ENCODE peak calls at places on chromosomes 1 and 21, in nine cellular contexts. Q is heart right ventricle, F is IMR-90, B is pancreas, S is H9, D is DND-41, E is AG04450, Z is esophagus squamous epithelium, N is lung. A is an unnamed sample. For H3K9me3, the result is how much of the 10 kb centered on the place peaks cover.

GRCh38 chr1:25624155-25624554 is 7.6 kb downstream of the MAN1C1 start:
- DNase-seq in D (peak), Q (no peak), F (no peak), B (no peak), E (no peak), S (no peak), N (no peak), Z (no peak), A (no peak)

GRCh38 chr1:206060840-206061239 is 7.9 kb downstream of the RHEX start:
- DNase-seq in S (no peak), Z (no peak), D (no peak), B (no peak), E (no peak), N (no peak), Q (no peak), F (no peak), A (no peak)

GRCh38 chr1:215192306-215192705 is 109.8 kb downstream of the KCNK2 start:
- DNase-seq in F (peak), Z (no peak), D (no peak), B (no peak), N (no peak), S (no peak), Q (no peak), E (peak), A (no peak)

GRCh38 chr1:22025368-22026154 is 24.1 kb downstream of the CELA3A start:
- DNase-seq in Z (peak), E (peak), B (peak), Q (peak), F (peak), N (peak), D (peak), S (peak), A (peak)

GRCh38 chr1:160794396-160794795 is 1.6 kb upstream of the LY9 start:
- DNase-seq in Z (no peak), E (no peak), Q (no peak), N (no peak), S (no peak), F (no peak), D (no peak), B (no peak), A (no peak)

GRCh38 chr21:41559658-41560599 is 52.0 kb upstream of the TMPRSS2 start:
- DNase-seq in S (no peak), Q (no peak), Z (no peak), E (no peak), B (no peak), D (no peak), F (no peak), N (no peak), A (no peak)

GRCh38 chr1:33221385-33221758 is 34.9 kb upstream of the ZNF362 start:
- DNase-seq in Z (no peak), E (no peak), S (no peak), D (no peak), Q (no peak), N (no peak), B (no peak), F (no peak), A (no peak)

GRCh38 chr21:17491716-17492414 is 21.0 kb upstream of the CXADR start:
- DNase-seq in N (peak), Z (no peak), F (peak), Q (peak), D (no peak), B (no peak), S (no peak), E (peak), A (no peak)

GRCh38 chr1:55129194-55129728 is 85.9 kb downstream of the USP24 start:
- DNase-seq in S (no peak), Z (no peak), F (peak), N (no peak), E (peak), B (peak), D (no peak), Q (peak), A (no peak)

GRCh38 chr1:230167419-230167852 is 100.4 kb downstream of the GALNT2 start:
- DNase-seq in S (peak), E (no peak), B (peak), N (no peak), Q (no peak), Z (no peak), D (peak), F (peak), A (no peak)

GRCh38 chr1:184802739-184803492 is 48.3 kb upstream of the EDEM3 start:
- DNase-seq in Z (no peak), D (no peak), F (peak), E (peak), Q (no peak), S (no peak), N (no peak), B (no peak), A (no peak)

DNA sequence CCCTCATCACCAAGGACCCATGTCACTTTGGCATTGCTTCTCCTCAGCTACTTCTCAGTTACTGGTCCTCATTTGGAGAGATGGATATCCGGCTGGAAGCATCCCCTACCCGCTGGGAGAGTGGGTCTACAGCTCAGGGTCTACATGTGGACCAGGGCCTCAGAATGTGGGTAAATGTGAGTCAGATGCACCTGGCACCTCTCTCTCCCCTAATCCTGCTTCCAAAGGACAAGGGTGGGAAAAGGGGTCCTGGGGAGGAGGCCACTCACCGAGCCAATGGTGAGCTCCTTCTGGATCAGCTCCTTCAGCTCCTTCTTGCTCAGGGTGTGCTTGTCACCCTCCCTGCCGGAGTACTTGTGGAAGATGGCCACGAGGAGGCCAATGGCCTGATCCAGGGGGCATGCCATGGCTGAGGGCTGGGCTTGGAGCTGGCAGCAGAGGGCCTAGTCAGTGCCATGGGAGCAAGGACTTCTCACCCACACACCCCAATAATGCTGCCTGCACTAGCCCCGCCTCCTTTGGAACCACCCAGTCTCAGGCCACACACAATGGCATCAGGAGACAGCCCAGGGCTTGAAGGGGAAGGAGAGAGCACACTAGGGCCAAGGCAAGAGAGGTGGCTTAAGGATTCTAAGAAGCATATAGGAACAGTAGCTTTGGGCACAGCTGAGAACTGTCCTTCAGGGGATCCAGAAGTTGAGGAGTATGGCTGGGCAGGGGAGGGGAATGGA is 693 bp downstream of the S100A6 start:
- DNase-seq in F (no peak), S (no peak), Z (no peak), D (no peak), E (no peak), N (peak), B (no peak), Q (peak), A (peak)
- TF ChIP-seq CTCF in F (no peak), S (no peak), Z (no peak), D (no peak), E (peak), N (no peak), B (no peak), Q (no peak), A (no peak)

GRCh38 chr1:8423134-8423701 is 105.3 kb downstream of the SLC45A1 start:
- DNase-seq in N (no peak), S (no peak), D (peak), Z (no peak), F (no peak), Q (no peak), B (peak), E (no peak), A (no peak)
- H3K27ac ChIP-seq in N (peak), S (no peak), D (peak), Z (peak), F (peak), Q (peak), B (peak), E (peak), A (peak)

GRCh38 chr21:28133116-28133515 is 859.6 kb downstream of the LTN1 start:
- DNase-seq in Z (no peak), S (no peak), D (no peak), E (no peak), N (no peak), F (no peak), B (no peak), Q (no peak), A (no peak)
- H3K9me3 ChIP-seq in Z (under half), S (under half), D (under half), E (under half), N (under half), F (under half), B (under half), Q (under half), A (under half)

DNA sequence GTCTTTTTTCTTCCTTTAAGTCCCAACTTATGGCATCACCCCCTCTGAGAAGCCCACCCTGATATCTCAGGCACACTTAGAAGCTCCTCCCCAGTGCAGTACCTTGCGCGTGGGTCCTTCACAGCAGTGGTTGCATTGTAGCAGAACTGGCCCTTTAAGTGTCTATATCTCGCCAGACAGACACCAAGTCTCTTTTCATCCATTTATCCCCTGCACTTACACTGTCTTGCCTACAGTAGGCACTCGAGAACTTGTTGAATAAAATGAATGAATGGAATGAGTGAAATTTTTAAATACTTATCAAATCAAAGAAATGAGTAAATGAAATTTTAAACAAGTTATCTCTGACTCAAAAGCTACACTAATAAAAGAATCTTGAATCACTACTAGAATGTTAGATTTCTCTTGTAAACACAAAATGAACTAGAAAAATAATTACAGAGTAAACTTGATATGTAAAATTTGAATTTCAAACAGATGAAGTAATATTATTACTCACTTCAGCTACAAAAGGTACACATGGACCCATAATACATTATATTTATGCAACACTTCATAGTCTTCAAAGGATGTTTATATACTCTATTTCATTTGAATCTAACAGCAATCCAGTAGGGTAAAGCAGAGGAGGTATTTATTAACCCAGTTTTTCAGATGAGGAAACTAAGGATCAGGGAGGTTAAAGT is 54.7 kb upstream of the MAN1A2 start:
- DNase-seq in N (no peak), F (peak), D (no peak), E (peak), S (no peak), B (peak), Q (no peak), Z (no peak), A (no peak)
- TF ChIP-seq CTCF in N (peak), F (peak), D (peak), E (peak), S (peak), B (peak), Q (peak), Z (peak), A (peak)

GRCh38 chr21:16071761-16072160 is 342.0 kb downstream of the USP25 start:
- DNase-seq in Z (no peak), E (no peak), N (no peak), S (no peak), D (no peak), Q (no peak), B (no peak), F (no peak), A (no peak)
- H3K27ac ChIP-seq in Z (no peak), E (no peak), N (no peak), S (no peak), D (no peak), Q (no peak), B (no peak), F (no peak), A (no peak)

GRCh38 chr1:228243093-228243492 is 35.2 kb downstream of the OBSCN start:
- DNase-seq in E (no peak), S (no peak), N (no peak), D (no peak), Q (no peak), B (no peak), F (no peak), Z (no peak), A (no peak)
- H3K9me3 ChIP-seq in E (under half), S (under half), N (under half), D (half or more), Q (half or more), B (under half), F (under half), Z (under half), A (half or more)

DNA sequence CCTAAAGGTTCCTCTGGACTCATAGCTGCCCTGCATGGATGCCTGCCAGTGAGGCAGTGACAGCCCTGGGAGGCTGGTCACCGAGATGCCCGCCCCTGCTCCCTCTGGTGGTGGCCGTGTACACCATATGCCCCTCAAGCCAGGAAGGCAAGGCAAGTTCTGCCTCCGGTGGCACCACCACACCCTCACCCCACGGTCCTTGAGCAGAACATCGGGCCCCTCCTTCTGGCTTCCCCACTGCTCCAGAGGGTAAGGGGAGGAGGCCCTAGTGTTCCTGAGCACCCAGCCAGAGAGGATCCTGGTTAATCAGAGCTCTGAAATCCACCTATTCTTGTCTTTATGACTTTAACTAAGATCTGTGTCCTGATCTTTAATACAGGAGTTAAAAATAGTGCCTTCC is 1.6 kb upstream of the S100A14 start:
- DNase-seq in Z (no peak), Q (peak), N (peak), F (no peak), D (peak), E (no peak), S (peak), B (peak), A (no peak)
- TF ChIP-seq CTCF in Z (peak), Q (no peak), N (peak), F (peak), D (peak), E (peak), S (peak), B (peak), A (peak)

DNA sequence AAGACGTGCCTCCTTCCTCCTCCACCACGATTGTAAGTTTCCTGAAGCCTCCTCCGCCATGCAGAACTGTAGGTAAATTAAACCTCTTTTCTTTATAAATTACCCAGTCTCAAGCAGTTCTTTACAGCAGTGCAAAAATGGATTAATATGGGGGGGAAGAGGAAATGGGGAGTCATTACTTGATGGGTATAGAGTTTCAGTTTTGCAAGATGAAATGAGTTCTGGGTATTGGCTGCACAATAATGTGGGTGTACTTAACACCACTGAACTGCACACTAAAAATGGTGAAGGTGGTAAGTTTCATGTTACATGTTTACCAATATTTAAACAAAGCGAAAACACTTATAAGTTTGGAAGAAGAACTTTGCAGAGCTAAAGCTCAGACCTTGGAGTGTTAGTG is 24.3 kb upstream of the DISP1 start:
- DNase-seq in B (no peak), Q (no peak), E (no peak), F (no peak), D (no peak), S (no peak), N (no peak), Z (no peak), A (no peak)
- H3K27ac ChIP-seq in B (no peak), Q (no peak), E (no peak), F (no peak), D (no peak), S (no peak), N (no peak), Z (no peak), A (no peak)

GRCh38 chr1:2990376-2991115 is 30.7 kb upstream of the ACTRT2 start:
- DNase-seq in Z (no peak), D (no peak), Q (no peak), S (no peak), N (no peak), F (no peak), E (no peak), B (no peak), A (no peak)
- H3K9me3 ChIP-seq in Z (under half), D (under half), Q (under half), S (half or more), N (under half), F (under half), E (half or more), B (under half), A (under half)